ENCODE peak calls at places on chromosomes 12 and 14, in five cellular contexts. One of them, this sample, is unnamed.

GRCh38 chr12:2384533-2385328 is 331.9 kb downstream of the CACNA1C start:
- DNase-seq in kidney epithelial cell: peak; percentile 28
- DNase-seq in fibroblast of pulmonary artery: peak; percentile 40
- DNase-seq in cardiac muscle cell: no peak
- DNase-seq in AG09309: peak; percentile 79
- DNase-seq in this sample: no peak

GRCh38 chr12:119594772-119595445 is 1.3 kb downstream of the TMEM233 start:
- DNase-seq in kidney epithelial cell: no peak
- DNase-seq in fibroblast of pulmonary artery: no peak
- DNase-seq in cardiac muscle cell: peak; percentile 2
- DNase-seq in AG09309: no peak
- DNase-seq in this sample: no peak

GRCh38 chr12:96189781-96190180 is 4.4 kb upstream of the ELK3 start:
- DNase-seq in kidney epithelial cell: no peak
- DNase-seq in fibroblast of pulmonary artery: no peak
- DNase-seq in cardiac muscle cell: no peak
- DNase-seq in AG09309: no peak
- DNase-seq in this sample: no peak

GRCh38 chr14:103074699-103075341 is 9.2 kb upstream of the LBHD2 start:
- DNase-seq in kidney epithelial cell: no peak
- DNase-seq in fibroblast of pulmonary artery: no peak
- DNase-seq in cardiac muscle cell: peak; percentile 18
- DNase-seq in AG09309: no peak
- DNase-seq in this sample: no peak

GRCh38 chr12:5745251-5745888 is 199.7 kb downstream of the ANO2 start:
- DNase-seq in kidney epithelial cell: peak; percentile 18
- DNase-seq in fibroblast of pulmonary artery: peak; percentile 45
- DNase-seq in cardiac muscle cell: peak; percentile 87
- DNase-seq in AG09309: peak; percentile 25
- DNase-seq in this sample: peak; percentile 24

GRCh38 chr12:130526813-130527212 is 189.1 kb downstream of the PIWIL1 start:
- DNase-seq in kidney epithelial cell: no peak
- DNase-seq in fibroblast of pulmonary artery: no peak
- DNase-seq in cardiac muscle cell: peak; percentile 84
- DNase-seq in AG09309: no peak
- DNase-seq in this sample: no peak

GRCh38 chr14:55807536-55807935 is 227.5 kb downstream of the KTN1 start:
- DNase-seq in kidney epithelial cell: no peak
- DNase-seq in fibroblast of pulmonary artery: no peak
- DNase-seq in cardiac muscle cell: peak; percentile 14
- DNase-seq in AG09309: no peak
- DNase-seq in this sample: no peak

GRCh38 chr14:102086346-102086971 is 385 bp downstream of the HSP90AA1 start:
- DNase-seq in kidney epithelial cell: no peak
- DNase-seq in fibroblast of pulmonary artery: peak; percentile 63
- DNase-seq in cardiac muscle cell: peak; percentile 64
- DNase-seq in AG09309: no peak
- DNase-seq in this sample: peak; percentile 68

GRCh38 chr14:70641548-70642312 is at the start of gene TTC9:
- DNase-seq in kidney epithelial cell: no peak
- DNase-seq in fibroblast of pulmonary artery: no peak
- DNase-seq in cardiac muscle cell: peak; percentile 69
- DNase-seq in AG09309: no peak
- DNase-seq in this sample: no peak

GRCh38 chr12:33828326-33828725 is 194.0 kb upstream of the ALG10 start:
- DNase-seq in kidney epithelial cell: no peak
- DNase-seq in fibroblast of pulmonary artery: no peak
- DNase-seq in cardiac muscle cell: no peak
- DNase-seq in AG09309: no peak
- DNase-seq in this sample: peak; percentile 29

GRCh38 chr14:34713681-34714319 is 593 bp downstream of the CFL2 start:
- DNase-seq in kidney epithelial cell: peak; percentile 59
- DNase-seq in fibroblast of pulmonary artery: peak; percentile 67
- DNase-seq in cardiac muscle cell: peak; percentile 38
- DNase-seq in AG09309: no peak
- DNase-seq in this sample: peak; percentile 73

GRCh38 chr14:65637780-65638179 is 225.2 kb downstream of the FUT8 start:
- DNase-seq in kidney epithelial cell: peak; percentile 62
- DNase-seq in fibroblast of pulmonary artery: no peak
- DNase-seq in cardiac muscle cell: no peak
- DNase-seq in AG09309: no peak
- DNase-seq in this sample: peak; percentile 82

GRCh38 chr12:83015390-83016225 is 328.9 kb downstream of the TMTC2 start:
- DNase-seq in kidney epithelial cell: no peak
- DNase-seq in fibroblast of pulmonary artery: peak; percentile 37
- DNase-seq in cardiac muscle cell: no peak
- DNase-seq in AG09309: peak; percentile 7
- DNase-seq in this sample: no peak

GRCh38 chr14:99899578-99900178 is 106.5 kb downstream of the EML1 start:
- DNase-seq in kidney epithelial cell: no peak
- DNase-seq in fibroblast of pulmonary artery: peak; percentile 58
- DNase-seq in cardiac muscle cell: peak; percentile 30
- DNase-seq in AG09309: peak; percentile 7
- DNase-seq in this sample: peak; percentile 32

GRCh38 chr12:50282581-50283229 is 615 bp downstream of the LIMA1 start:
- DNase-seq in kidney epithelial cell: no peak
- DNase-seq in fibroblast of pulmonary artery: peak; percentile 29
- DNase-seq in cardiac muscle cell: no peak
- DNase-seq in AG09309: no peak
- DNase-seq in this sample: no peak

GRCh38 chr12:119544780-119545625 is 48.6 kb upstream of the TMEM233 start:
- DNase-seq in kidney epithelial cell: peak; percentile 9
- DNase-seq in fibroblast of pulmonary artery: peak; percentile 84
- DNase-seq in cardiac muscle cell: peak; percentile 75
- DNase-seq in AG09309: peak; percentile 35
- DNase-seq in this sample: peak; percentile 75

GRCh38 chr14:31740688-31741087 is 179.5 kb downstream of the NUBPL start:
- DNase-seq in kidney epithelial cell: no peak
- DNase-seq in fibroblast of pulmonary artery: no peak
- DNase-seq in cardiac muscle cell: no peak
- DNase-seq in AG09309: no peak
- DNase-seq in this sample: no peak

GRCh38 chr14:90785876-90786450 is 30.3 kb downstream of the TTC7B start:
- DNase-seq in kidney epithelial cell: no peak
- DNase-seq in fibroblast of pulmonary artery: no peak
- DNase-seq in cardiac muscle cell: no peak
- DNase-seq in AG09309: no peak
- DNase-seq in this sample: no peak

GRCh38 chr14:96662116-96662901 is 134.9 kb upstream of the VRK1 start:
- DNase-seq in kidney epithelial cell: no peak
- DNase-seq in fibroblast of pulmonary artery: no peak
- DNase-seq in cardiac muscle cell: no peak
- DNase-seq in AG09309: no peak
- DNase-seq in this sample: peak; percentile 34

GRCh38 chr12:104662203-104662602 is 205.5 kb downstream of the CHST11 start:
- DNase-seq in kidney epithelial cell: no peak
- DNase-seq in fibroblast of pulmonary artery: peak; percentile 62
- DNase-seq in cardiac muscle cell: no peak
- DNase-seq in AG09309: no peak
- DNase-seq in this sample: no peak

GRCh38 chr12:101204598-101205304 is 5.3 kb downstream of the SLC5A8 start:
- DNase-seq in kidney epithelial cell: no peak
- DNase-seq in fibroblast of pulmonary artery: no peak
- DNase-seq in cardiac muscle cell: no peak
- DNase-seq in AG09309: no peak
- DNase-seq in this sample: no peak

GRCh38 chr12:57888407-57889157 is 42.1 kb upstream of the CTDSP2 start:
- DNase-seq in kidney epithelial cell: no peak
- DNase-seq in fibroblast of pulmonary artery: peak; percentile 55
- DNase-seq in cardiac muscle cell: no peak
- DNase-seq in AG09309: no peak
- DNase-seq in this sample: peak; percentile 99

GRCh38 chr14:60510976-60511599 is 2.1 kb downstream of the SIX6 start:
- DNase-seq in kidney epithelial cell: no peak
- DNase-seq in fibroblast of pulmonary artery: no peak
- DNase-seq in cardiac muscle cell: no peak
- DNase-seq in AG09309: no peak
- DNase-seq in this sample: no peak

GRCh38 chr14:60512952-60513554 is 4.1 kb downstream of the SIX6 start:
- DNase-seq in kidney epithelial cell: no peak
- DNase-seq in fibroblast of pulmonary artery: no peak
- DNase-seq in cardiac muscle cell: no peak
- DNase-seq in AG09309: no peak
- DNase-seq in this sample: no peak

GRCh38 chr14:60515244-60515695 is 6.3 kb downstream of the SIX6 start:
- DNase-seq in kidney epithelial cell: no peak
- DNase-seq in fibroblast of pulmonary artery: no peak
- DNase-seq in cardiac muscle cell: no peak
- DNase-seq in AG09309: no peak
- DNase-seq in this sample: no peak

GRCh38 chr14:60515696-60516284 is 6.8 kb downstream of the SIX6 start:
- DNase-seq in kidney epithelial cell: no peak
- DNase-seq in fibroblast of pulmonary artery: no peak
- DNase-seq in cardiac muscle cell: peak; percentile 40
- DNase-seq in AG09309: no peak
- DNase-seq in this sample: no peak

GRCh38 chr14:60514378-60515243 is 5.7 kb downstream of the SIX6 start:
- DNase-seq in kidney epithelial cell: no peak
- DNase-seq in fibroblast of pulmonary artery: no peak
- DNase-seq in cardiac muscle cell: peak; percentile 57
- DNase-seq in AG09309: no peak
- DNase-seq in this sample: no peak
- TF ChIP-seq CTCF in kidney epithelial cell: peak; percentile 35
- TF ChIP-seq CTCF in fibroblast of pulmonary artery: no peak
- TF ChIP-seq CTCF in cardiac muscle cell: peak; percentile 24
- TF ChIP-seq CTCF in AG09309: peak; percentile 12
- TF ChIP-seq CTCF in this sample: no peak

GRCh38 chr12:122205590-122205925 is 2.0 kb downstream of the B3GNT4 start:
- DNase-seq in kidney epithelial cell: no peak
- DNase-seq in fibroblast of pulmonary artery: no peak
- DNase-seq in cardiac muscle cell: no peak
- DNase-seq in AG09309: no peak
- DNase-seq in this sample: no peak

GRCh38 chr12:122203968-122204828 is 689 bp downstream of the B3GNT4 start:
- DNase-seq in kidney epithelial cell: no peak
- DNase-seq in fibroblast of pulmonary artery: no peak
- DNase-seq in cardiac muscle cell: peak; percentile 32
- DNase-seq in AG09309: no peak
- DNase-seq in this sample: no peak

GRCh38 chr12:122203301-122203967 is at the start of gene B3GNT4:
- DNase-seq in kidney epithelial cell: no peak
- DNase-seq in fibroblast of pulmonary artery: peak; percentile 49
- DNase-seq in cardiac muscle cell: peak; percentile 53
- DNase-seq in AG09309: no peak
- DNase-seq in this sample: peak; percentile 78

GRCh38 chr12:122206111-122206881 is 2.8 kb downstream of the B3GNT4 start:
- DNase-seq in kidney epithelial cell: no peak
- DNase-seq in fibroblast of pulmonary artery: no peak
- DNase-seq in cardiac muscle cell: no peak
- DNase-seq in AG09309: no peak
- DNase-seq in this sample: no peak

GRCh38 chr12:122204829-122205589 is 1.5 kb downstream of the B3GNT4 start:
- DNase-seq in kidney epithelial cell: no peak
- DNase-seq in fibroblast of pulmonary artery: no peak
- DNase-seq in cardiac muscle cell: no peak
- DNase-seq in AG09309: no peak
- DNase-seq in this sample: no peak
- H3K4me3 ChIP-seq in kidney epithelial cell: no peak overlapping the region
- H3K4me3 ChIP-seq in fibroblast of pulmonary artery: no peak overlapping the region
- H3K4me3 ChIP-seq in cardiac muscle cell: no peak overlapping the region
- H3K4me3 ChIP-seq in AG09309: no peak overlapping the region
- H3K4me3 ChIP-seq in this sample: no peak overlapping the region

GRCh38 chr12:115385141-115385540 is 701.2 kb upstream of the TBX3 start:
- DNase-seq in kidney epithelial cell: no peak
- DNase-seq in fibroblast of pulmonary artery: no peak
- DNase-seq in cardiac muscle cell: peak; percentile 19
- DNase-seq in AG09309: no peak
- DNase-seq in this sample: peak; percentile 60
- TF ChIP-seq CTCF in kidney epithelial cell: no peak
- TF ChIP-seq CTCF in fibroblast of pulmonary artery: no peak
- TF ChIP-seq CTCF in cardiac muscle cell: no peak
- TF ChIP-seq CTCF in AG09309: no peak
- TF ChIP-seq CTCF in this sample: no peak

DNA sequence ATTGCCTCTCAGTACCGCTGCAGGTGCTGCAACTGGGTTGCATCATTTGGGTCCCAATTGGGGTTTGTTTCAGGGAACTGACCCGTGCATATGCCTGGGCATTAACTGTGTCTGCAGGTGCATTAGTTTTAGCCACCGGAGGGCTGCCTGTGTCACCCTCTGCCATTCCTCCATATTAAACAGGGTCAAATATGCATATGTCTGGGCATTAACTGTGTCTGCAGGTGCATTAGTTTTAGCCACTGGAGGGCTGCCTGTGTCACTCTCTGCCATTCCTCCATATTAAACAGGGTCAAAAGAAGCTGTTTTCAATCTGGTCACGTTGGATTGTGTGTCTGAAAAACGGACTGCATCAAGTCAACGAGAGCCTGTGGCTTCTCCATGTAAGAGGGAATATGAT is 1317.0 kb downstream of the TMEM121 start:
- DNase-seq in kidney epithelial cell: no peak
- DNase-seq in fibroblast of pulmonary artery: no peak
- DNase-seq in cardiac muscle cell: no peak
- DNase-seq in AG09309: no peak
- DNase-seq in this sample: no peak
- H3K4me3 ChIP-seq in kidney epithelial cell: no peak overlapping the region
- H3K4me3 ChIP-seq in fibroblast of pulmonary artery: no peak overlapping the region
- H3K4me3 ChIP-seq in cardiac muscle cell: no peak overlapping the region
- H3K4me3 ChIP-seq in AG09309: no peak overlapping the region
- H3K4me3 ChIP-seq in this sample: no peak overlapping the region

DNA sequence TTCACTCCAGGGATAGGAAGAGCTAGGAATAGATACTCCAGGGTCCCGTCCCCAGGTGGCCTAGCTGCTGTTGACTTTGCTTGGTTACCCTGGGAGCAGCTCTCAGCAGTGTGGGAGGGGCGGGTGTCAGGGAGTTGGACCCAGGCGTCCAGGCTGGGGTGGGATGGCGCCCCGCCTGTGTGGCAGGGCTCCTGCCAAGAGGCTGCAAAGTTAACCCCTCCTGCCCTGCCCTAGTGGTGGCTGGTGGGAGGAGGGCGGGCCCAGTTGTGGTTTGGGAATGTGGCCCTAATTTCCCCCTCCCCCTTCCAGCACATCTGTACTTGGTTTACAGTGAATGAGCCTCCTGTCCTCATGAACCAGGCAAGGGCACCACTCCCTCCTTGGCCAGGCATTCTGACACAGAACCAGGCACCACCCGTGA is 1.7 kb upstream of the RARG start:
- DNase-seq in kidney epithelial cell: no peak
- DNase-seq in fibroblast of pulmonary artery: no peak
- DNase-seq in cardiac muscle cell: no peak
- DNase-seq in AG09309: no peak
- DNase-seq in this sample: no peak
- TF ChIP-seq CTCF in kidney epithelial cell: no peak
- TF ChIP-seq CTCF in fibroblast of pulmonary artery: no peak
- TF ChIP-seq CTCF in cardiac muscle cell: no peak
- TF ChIP-seq CTCF in AG09309: peak; percentile 11
- TF ChIP-seq CTCF in this sample: no peak

DNA sequence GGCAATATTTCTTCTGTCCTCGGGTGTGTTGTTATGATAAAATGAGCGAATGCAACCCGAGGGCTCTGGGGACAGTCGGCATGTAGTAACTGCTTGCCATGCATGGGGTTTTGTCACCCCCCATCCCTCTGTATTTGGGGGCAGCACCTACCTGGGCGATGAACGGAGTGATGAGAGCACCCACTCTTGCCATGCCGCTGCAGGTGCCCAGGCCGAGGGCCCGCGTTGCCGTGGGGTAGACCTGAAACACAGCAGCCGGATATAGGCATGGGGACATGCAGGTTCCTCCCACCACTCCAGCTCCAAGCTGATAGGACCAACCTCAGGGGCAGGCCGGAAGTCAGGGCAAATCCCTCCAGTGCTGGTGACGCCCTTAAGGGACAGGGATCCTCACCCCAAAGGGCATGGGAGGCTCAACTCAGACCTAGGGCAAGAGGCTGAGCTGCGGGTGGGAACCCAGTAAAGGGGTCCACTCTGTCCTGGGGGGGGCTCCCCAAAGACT is 35.8 kb downstream of the DAO start:
- DNase-seq in kidney epithelial cell: no peak
- DNase-seq in fibroblast of pulmonary artery: no peak
- DNase-seq in cardiac muscle cell: no peak
- DNase-seq in AG09309: no peak
- DNase-seq in this sample: no peak
- H3K4me3 ChIP-seq in kidney epithelial cell: no peak overlapping the region
- H3K4me3 ChIP-seq in fibroblast of pulmonary artery: no peak overlapping the region
- H3K4me3 ChIP-seq in cardiac muscle cell: no peak overlapping the region
- H3K4me3 ChIP-seq in AG09309: no peak overlapping the region
- H3K4me3 ChIP-seq in this sample: no peak overlapping the region

This sample was measured in epithelial cell of esophagus.